ENCODE peak calls at places on chromosomes 12 and 14, in seven cellular contexts. One of them, this sample, is unnamed.

GRCh38 chr12:126051611-126052107 is 986.4 kb downstream of the AACS start:
- DNase-seq in heart right ventricle: no peak
- DNase-seq in HCT116: no peak
- DNase-seq in tibial artery: no peak
- DNase-seq in Karpas-422: no peak
- DNase-seq in WERI-Rb-1: no peak
- DNase-seq in psoas muscle: no peak
- DNase-seq in this sample: no peak

GRCh38 chr12:131720921-131721320 is 10.0 kb downstream of the SFSWAP start:
- DNase-seq in heart right ventricle: no peak
- DNase-seq in Karpas-422: no peak
- DNase-seq in psoas muscle: no peak
- DNase-seq in tibial artery: no peak
- DNase-seq in HCT116: no peak
- DNase-seq in WERI-Rb-1: no peak
- DNase-seq in this sample: no peak

GRCh38 chr12:57096748-57097553 is 8.0 kb downstream of the NAB2 start:
- DNase-seq in psoas muscle: no peak
- DNase-seq in heart right ventricle: no peak
- DNase-seq in Karpas-422: peak
- DNase-seq in HCT116: no peak
- DNase-seq in WERI-Rb-1: no peak
- DNase-seq in tibial artery: no peak
- DNase-seq in this sample: peak

GRCh38 chr14:20802341-20803084 is at the start of gene RNASE1:
- DNase-seq in Karpas-422: no peak
- DNase-seq in WERI-Rb-1: no peak
- DNase-seq in tibial artery: peak
- DNase-seq in HCT116: no peak
- DNase-seq in heart right ventricle: peak
- DNase-seq in psoas muscle: peak
- DNase-seq in this sample: peak

GRCh38 chr12:34166427-34167060 is 144.2 kb downstream of the ALG10 start:
- DNase-seq in HCT116: no peak
- DNase-seq in Karpas-422: no peak
- DNase-seq in heart right ventricle: no peak
- DNase-seq in psoas muscle: no peak
- DNase-seq in WERI-Rb-1: no peak
- DNase-seq in tibial artery: no peak
- DNase-seq in this sample: no peak

GRCh38 chr14:54410215-54410614 is 13.4 kb downstream of the CDKN3 start:
- DNase-seq in heart right ventricle: no peak
- DNase-seq in WERI-Rb-1: no peak
- DNase-seq in Karpas-422: no peak
- DNase-seq in tibial artery: no peak
- DNase-seq in psoas muscle: no peak
- DNase-seq in HCT116: no peak
- DNase-seq in this sample: no peak

GRCh38 chr12:56021882-56022497 is 1.1 kb downstream of the IKZF4 start:
- DNase-seq in heart right ventricle: no peak
- DNase-seq in tibial artery: no peak
- DNase-seq in psoas muscle: no peak
- DNase-seq in Karpas-422: no peak
- DNase-seq in WERI-Rb-1: no peak
- DNase-seq in HCT116: no peak
- DNase-seq in this sample: no peak

GRCh38 chr12:3263939-3264699 is 186.9 kb downstream of the TSPAN9 start:
- DNase-seq in Karpas-422: no peak
- DNase-seq in tibial artery: no peak
- DNase-seq in heart right ventricle: no peak
- DNase-seq in psoas muscle: no peak
- DNase-seq in HCT116: no peak
- DNase-seq in WERI-Rb-1: no peak
- DNase-seq in this sample: no peak

GRCh38 chr12:63521706-63522105 is 146.6 kb downstream of the DPY19L2 start:
- DNase-seq in HCT116: no peak
- DNase-seq in heart right ventricle: no peak
- DNase-seq in Karpas-422: no peak
- DNase-seq in tibial artery: no peak
- DNase-seq in psoas muscle: no peak
- DNase-seq in WERI-Rb-1: no peak
- DNase-seq in this sample: no peak

GRCh38 chr14:24612186-24612585 is 2.7 kb upstream of the GZMH start:
- DNase-seq in HCT116: no peak
- DNase-seq in Karpas-422: no peak
- DNase-seq in psoas muscle: no peak
- DNase-seq in tibial artery: no peak
- DNase-seq in heart right ventricle: no peak
- DNase-seq in WERI-Rb-1: no peak
- DNase-seq in this sample: no peak

GRCh38 chr12:113802966-113803828 is 162.9 kb downstream of the RBM19 start:
- DNase-seq in HCT116: no peak
- DNase-seq in tibial artery: no peak
- DNase-seq in WERI-Rb-1: no peak
- DNase-seq in heart right ventricle: no peak
- DNase-seq in Karpas-422: no peak
- DNase-seq in psoas muscle: no peak
- DNase-seq in this sample: no peak

GRCh38 chr12:1064317-1064716 is 73.3 kb downstream of the ERC1 start:
- DNase-seq in heart right ventricle: no peak
- DNase-seq in Karpas-422: no peak
- DNase-seq in tibial artery: no peak
- DNase-seq in WERI-Rb-1: no peak
- DNase-seq in psoas muscle: no peak
- DNase-seq in HCT116: no peak
- DNase-seq in this sample: no peak

GRCh38 chr12:52964556-52965336 is 15.8 kb downstream of the KRT18 start:
- DNase-seq in Karpas-422: no peak
- DNase-seq in HCT116: no peak
- DNase-seq in heart right ventricle: no peak
- DNase-seq in tibial artery: no peak
- DNase-seq in psoas muscle: no peak
- DNase-seq in WERI-Rb-1: no peak
- DNase-seq in this sample: no peak

GRCh38 chr14:33948143-33948962 is 2.5 kb downstream of the EGLN3 start:
- DNase-seq in tibial artery: no peak
- DNase-seq in psoas muscle: no peak
- DNase-seq in heart right ventricle: no peak
- DNase-seq in Karpas-422: no peak
- DNase-seq in HCT116: no peak
- DNase-seq in WERI-Rb-1: no peak
- DNase-seq in this sample: no peak

GRCh38 chr12:71838231-71838630 is 1.3 kb upstream of the TBC1D15 start:
- DNase-seq in heart right ventricle: no peak
- DNase-seq in psoas muscle: no peak
- DNase-seq in tibial artery: no peak
- DNase-seq in HCT116: no peak
- DNase-seq in WERI-Rb-1: no peak
- DNase-seq in Karpas-422: no peak
- DNase-seq in this sample: no peak
- H3K27ac ChIP-seq in heart right ventricle: no peak
- H3K27ac ChIP-seq in psoas muscle: peak
- H3K27ac ChIP-seq in tibial artery: no peak
- H3K27ac ChIP-seq in HCT116: no peak
- H3K27ac ChIP-seq in WERI-Rb-1: no peak
- H3K27ac ChIP-seq in Karpas-422: no peak
- H3K27ac ChIP-seq in this sample: no peak

GRCh38 chr12:110245278-110245868 is 35.7 kb upstream of the ATP2A2 start:
- DNase-seq in Karpas-422: peak
- DNase-seq in psoas muscle: no peak
- DNase-seq in heart right ventricle: no peak
- DNase-seq in WERI-Rb-1: no peak
- DNase-seq in tibial artery: no peak
- DNase-seq in HCT116: no peak
- DNase-seq in this sample: no peak

GRCh38 chr12:110247340-110248095 is 33.5 kb upstream of the ATP2A2 start:
- DNase-seq in WERI-Rb-1: no peak
- DNase-seq in heart right ventricle: no peak
- DNase-seq in psoas muscle: peak
- DNase-seq in tibial artery: peak
- DNase-seq in HCT116: no peak
- DNase-seq in Karpas-422: no peak
- DNase-seq in this sample: no peak

GRCh38 chr12:110248096-110248447 is 33.0 kb upstream of the ATP2A2 start:
- DNase-seq in tibial artery: no peak
- DNase-seq in HCT116: no peak
- DNase-seq in WERI-Rb-1: no peak
- DNase-seq in Karpas-422: no peak
- DNase-seq in heart right ventricle: no peak
- DNase-seq in psoas muscle: no peak
- DNase-seq in this sample: no peak

GRCh38 chr12:110244829-110245228 is 36.2 kb upstream of the ATP2A2 start:
- DNase-seq in Karpas-422: no peak
- DNase-seq in tibial artery: no peak
- DNase-seq in HCT116: no peak
- DNase-seq in psoas muscle: no peak
- DNase-seq in heart right ventricle: peak
- DNase-seq in WERI-Rb-1: no peak
- DNase-seq in this sample: no peak

GRCh38 chr12:110246690-110247339 is 34.2 kb upstream of the ATP2A2 start:
- DNase-seq in tibial artery: no peak
- DNase-seq in Karpas-422: no peak
- DNase-seq in heart right ventricle: no peak
- DNase-seq in HCT116: no peak
- DNase-seq in WERI-Rb-1: no peak
- DNase-seq in psoas muscle: no peak
- DNase-seq in this sample: peak
- H3K27ac ChIP-seq in tibial artery: peak
- H3K27ac ChIP-seq in Karpas-422: no peak
- H3K27ac ChIP-seq in heart right ventricle: peak
- H3K27ac ChIP-seq in HCT116: peak
- H3K27ac ChIP-seq in WERI-Rb-1: no peak
- H3K27ac ChIP-seq in psoas muscle: peak
- H3K27ac ChIP-seq in this sample: peak

GRCh38 chr12:46124132-46124847 is 133.9 kb upstream of the SCAF11 start:
- DNase-seq in HCT116: no peak
- DNase-seq in Karpas-422: no peak
- DNase-seq in tibial artery: no peak
- DNase-seq in psoas muscle: no peak
- DNase-seq in WERI-Rb-1: no peak
- DNase-seq in heart right ventricle: no peak
- DNase-seq in this sample: no peak
- H3K27ac ChIP-seq in HCT116: no peak
- H3K27ac ChIP-seq in Karpas-422: no peak
- H3K27ac ChIP-seq in tibial artery: no peak
- H3K27ac ChIP-seq in psoas muscle: no peak
- H3K27ac ChIP-seq in WERI-Rb-1: no peak
- H3K27ac ChIP-seq in heart right ventricle: no peak
- H3K27ac ChIP-seq in this sample: no peak

GRCh38 chr12:118746176-118746575 is 235.2 kb upstream of the SRRM4 start:
- DNase-seq in psoas muscle: no peak
- DNase-seq in WERI-Rb-1: no peak
- DNase-seq in Karpas-422: no peak
- DNase-seq in HCT116: no peak
- DNase-seq in tibial artery: no peak
- DNase-seq in heart right ventricle: no peak
- DNase-seq in this sample: no peak

GRCh38 chr12:118743896-118744700 is 237.2 kb upstream of the SRRM4 start:
- DNase-seq in tibial artery: no peak
- DNase-seq in WERI-Rb-1: no peak
- DNase-seq in heart right ventricle: no peak
- DNase-seq in psoas muscle: no peak
- DNase-seq in Karpas-422: no peak
- DNase-seq in HCT116: no peak
- DNase-seq in this sample: no peak

GRCh38 chr12:118742426-118742825 is 238.9 kb upstream of the SRRM4 start:
- DNase-seq in Karpas-422: no peak
- DNase-seq in psoas muscle: no peak
- DNase-seq in HCT116: no peak
- DNase-seq in tibial artery: no peak
- DNase-seq in WERI-Rb-1: no peak
- DNase-seq in heart right ventricle: no peak
- DNase-seq in this sample: no peak

GRCh38 chr12:118737985-118738540 is 243.3 kb upstream of the SRRM4 start:
- DNase-seq in heart right ventricle: no peak
- DNase-seq in psoas muscle: no peak
- DNase-seq in Karpas-422: no peak
- DNase-seq in tibial artery: no peak
- DNase-seq in WERI-Rb-1: no peak
- DNase-seq in HCT116: no peak
- DNase-seq in this sample: no peak

GRCh38 chr12:118741196-118741595 is 240.1 kb upstream of the SRRM4 start:
- DNase-seq in psoas muscle: no peak
- DNase-seq in Karpas-422: no peak
- DNase-seq in WERI-Rb-1: no peak
- DNase-seq in HCT116: no peak
- DNase-seq in tibial artery: no peak
- DNase-seq in heart right ventricle: no peak
- DNase-seq in this sample: no peak
- H3K27ac ChIP-seq in psoas muscle: no peak
- H3K27ac ChIP-seq in Karpas-422: no peak
- H3K27ac ChIP-seq in WERI-Rb-1: no peak
- H3K27ac ChIP-seq in HCT116: no peak
- H3K27ac ChIP-seq in tibial artery: no peak
- H3K27ac ChIP-seq in heart right ventricle: no peak
- H3K27ac ChIP-seq in this sample: no peak

GRCh38 chr14:92923744-92924103 is 774 bp downstream of the CHGA start:
- DNase-seq in heart right ventricle: no peak
- DNase-seq in WERI-Rb-1: no peak
- DNase-seq in Karpas-422: no peak
- DNase-seq in psoas muscle: no peak
- DNase-seq in HCT116: no peak
- DNase-seq in tibial artery: no peak
- DNase-seq in this sample: no peak
- H3K27ac ChIP-seq in heart right ventricle: no peak
- H3K27ac ChIP-seq in WERI-Rb-1: peak
- H3K27ac ChIP-seq in Karpas-422: no peak
- H3K27ac ChIP-seq in psoas muscle: no peak
- H3K27ac ChIP-seq in HCT116: no peak
- H3K27ac ChIP-seq in tibial artery: no peak
- H3K27ac ChIP-seq in this sample: no peak